ENCODE peak calls at places on chromosomes 3 and 15, in five cellular contexts. One of them, this sample, is unnamed.
A peak's percentile ranks its signal among the peaks of the same experiment; 100 is the strongest.

GRCh38 chr3:39668420-39668819 is 141.0 kb upstream of the MYRIP start:
- DNase-seq in upper lobe of right lung: no peak
- DNase-seq in cardiac muscle cell: peak; percentile 76
- DNase-seq in GM23248: peak; percentile 80
- DNase-seq in tibial nerve: no peak
- DNase-seq in this sample: no peak

GRCh38 chr3:145798691-145799550 is 362.1 kb downstream of the PLOD2 start:
- DNase-seq in upper lobe of right lung: no peak
- DNase-seq in cardiac muscle cell: no peak
- DNase-seq in GM23248: no peak
- DNase-seq in tibial nerve: no peak
- DNase-seq in this sample: no peak

GRCh38 chr15:94168250-94168649 is 63.1 kb upstream of the MCTP2 start:
- DNase-seq in upper lobe of right lung: no peak
- DNase-seq in cardiac muscle cell: no peak
- DNase-seq in GM23248: peak; percentile 10
- DNase-seq in tibial nerve: no peak
- DNase-seq in this sample: no peak

GRCh38 chr15:26640601-26641000 is 132.3 kb downstream of the GABRB3 start:
- DNase-seq in upper lobe of right lung: no peak
- DNase-seq in cardiac muscle cell: no peak
- DNase-seq in GM23248: no peak
- DNase-seq in tibial nerve: no peak
- DNase-seq in this sample: no peak

GRCh38 chr3:127052121-127052561 is 69.2 kb downstream of the PLXNA1 start:
- DNase-seq in upper lobe of right lung: peak; percentile 81
- DNase-seq in cardiac muscle cell: peak; percentile 11
- DNase-seq in GM23248: peak; percentile 30
- DNase-seq in tibial nerve: peak; percentile 62
- DNase-seq in this sample: no peak

GRCh38 chr3:27669505-27670085 is 52.5 kb downstream of the EOMES start:
- DNase-seq in upper lobe of right lung: no peak
- DNase-seq in cardiac muscle cell: no peak
- DNase-seq in GM23248: no peak
- DNase-seq in tibial nerve: no peak
- DNase-seq in this sample: no peak

GRCh38 chr15:38389924-38390542 is 63.9 kb upstream of the FAM98B start:
- DNase-seq in upper lobe of right lung: peak; percentile 63
- DNase-seq in cardiac muscle cell: peak; percentile 70
- DNase-seq in GM23248: peak; percentile 55
- DNase-seq in tibial nerve: peak; percentile 55
- DNase-seq in this sample: peak; percentile 10

GRCh38 chr3:127531821-127532220 is 58.7 kb downstream of the TPRA1 start:
- DNase-seq in upper lobe of right lung: no peak
- DNase-seq in cardiac muscle cell: no peak
- DNase-seq in GM23248: no peak
- DNase-seq in tibial nerve: no peak
- DNase-seq in this sample: no peak

GRCh38 chr15:36330598-36330997 is 248.8 kb upstream of the CDIN1 start:
- DNase-seq in upper lobe of right lung: no peak
- DNase-seq in cardiac muscle cell: no peak
- DNase-seq in GM23248: peak; percentile 23
- DNase-seq in tibial nerve: no peak
- DNase-seq in this sample: no peak

GRCh38 chr15:34679326-34679725 is 75.5 kb downstream of the GJD2 start:
- DNase-seq in upper lobe of right lung: no peak
- DNase-seq in cardiac muscle cell: no peak
- DNase-seq in GM23248: peak; percentile 13
- DNase-seq in tibial nerve: no peak
- DNase-seq in this sample: no peak

GRCh38 chr15:55588070-55588817 is at the start of gene PYGO1:
- DNase-seq in upper lobe of right lung: peak; percentile 86
- DNase-seq in cardiac muscle cell: peak; percentile 79
- DNase-seq in GM23248: peak; percentile 80
- DNase-seq in tibial nerve: peak; percentile 18
- DNase-seq in this sample: no peak
- H3K27ac ChIP-seq in upper lobe of right lung: peak within 1 kb of the TSS; percentile 73
- H3K27ac ChIP-seq in cardiac muscle cell: peak within 1 kb of the TSS; percentile 89
- H3K27ac ChIP-seq in GM23248: peak within 1 kb of the TSS; percentile 59
- H3K27ac ChIP-seq in tibial nerve: peak within 1 kb of the TSS; percentile 91
- H3K27ac ChIP-seq in this sample: no peak within 1 kb of the TSS

DNA sequence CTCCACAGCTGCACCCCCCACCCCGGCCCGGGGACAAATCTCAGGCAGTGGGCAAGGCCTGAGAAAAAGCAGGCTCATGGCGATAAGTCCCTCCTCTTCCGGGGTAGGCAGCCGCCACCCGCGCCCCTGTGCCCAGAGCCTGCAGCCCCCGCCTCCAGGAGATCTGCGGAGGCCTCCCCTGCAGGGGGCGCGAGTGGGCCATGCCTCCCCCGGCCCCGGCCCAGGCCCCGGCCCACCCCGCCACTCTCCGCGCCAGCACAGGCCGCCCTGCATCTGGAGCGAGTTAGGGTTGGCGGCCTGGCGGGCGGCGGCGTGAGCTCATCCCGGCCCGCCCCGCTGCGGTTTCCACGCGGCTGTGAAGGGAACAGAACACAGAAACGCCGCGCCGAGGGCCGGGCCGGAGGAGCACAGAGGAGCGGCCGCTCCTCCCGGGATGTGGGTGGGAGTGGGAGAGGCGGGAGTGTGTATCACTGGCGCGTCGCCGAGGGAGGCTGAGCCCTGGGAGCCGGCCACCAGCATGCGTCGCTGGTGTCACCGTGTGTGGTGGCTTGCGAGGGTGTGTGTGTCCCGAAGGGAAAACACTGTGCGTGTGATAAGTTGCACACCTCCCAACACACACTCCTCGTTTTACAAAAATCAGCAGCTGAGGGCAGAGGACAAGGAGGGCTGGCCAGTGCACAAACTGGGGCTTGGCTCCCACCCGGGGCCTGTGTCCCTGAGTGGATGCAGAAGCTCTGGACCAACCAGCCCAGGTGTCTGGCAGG is 17.2 kb downstream of the MYL3 start:
- DNase-seq in upper lobe of right lung: peak; percentile 92
- DNase-seq in cardiac muscle cell: peak; percentile 83
- DNase-seq in GM23248: peak; percentile 95
- DNase-seq in tibial nerve: peak; percentile 72
- DNase-seq in this sample: peak; percentile 63
- H3K4me3 ChIP-seq in upper lobe of right lung: peak overlapping the region; percentile 51
- H3K4me3 ChIP-seq in cardiac muscle cell: no peak overlapping the region
- H3K4me3 ChIP-seq in GM23248: peak overlapping the region; percentile 67
- H3K4me3 ChIP-seq in tibial nerve: peak overlapping the region; percentile 69
- H3K4me3 ChIP-seq in this sample: peak overlapping the region; percentile 54

GRCh38 chr3:16383864-16384263 is 118.9 kb downstream of the OXNAD1 start:
- DNase-seq in upper lobe of right lung: no peak
- DNase-seq in cardiac muscle cell: no peak
- DNase-seq in GM23248: no peak
- DNase-seq in tibial nerve: no peak
- DNase-seq in this sample: no peak

GRCh38 chr3:16385151-16385550 is 120.1 kb downstream of the OXNAD1 start:
- DNase-seq in upper lobe of right lung: no peak
- DNase-seq in cardiac muscle cell: no peak
- DNase-seq in GM23248: no peak
- DNase-seq in tibial nerve: no peak
- DNase-seq in this sample: no peak

GRCh38 chr3:16388850-16389411 is 123.9 kb downstream of the OXNAD1 start:
- DNase-seq in upper lobe of right lung: no peak
- DNase-seq in cardiac muscle cell: peak; percentile 60
- DNase-seq in GM23248: peak; percentile 60
- DNase-seq in tibial nerve: no peak
- DNase-seq in this sample: no peak

GRCh38 chr3:16382852-16383251 is 117.8 kb downstream of the OXNAD1 start:
- DNase-seq in upper lobe of right lung: no peak
- DNase-seq in cardiac muscle cell: no peak
- DNase-seq in GM23248: no peak
- DNase-seq in tibial nerve: no peak
- DNase-seq in this sample: no peak

GRCh38 chr3:16386536-16386935 is 121.5 kb downstream of the OXNAD1 start:
- DNase-seq in upper lobe of right lung: no peak
- DNase-seq in cardiac muscle cell: no peak
- DNase-seq in GM23248: no peak
- DNase-seq in tibial nerve: no peak
- DNase-seq in this sample: no peak
- H3K4me1 ChIP-seq in upper lobe of right lung: no peaks in the 10 kb centered on the region
- H3K4me1 ChIP-seq in cardiac muscle cell: peaks cover 8% of the 10 kb centered on the region
- H3K4me1 ChIP-seq in GM23248: peaks cover 13% of the 10 kb centered on the region
- H3K4me1 ChIP-seq in tibial nerve: no peaks in the 10 kb centered on the region
- H3K4me1 ChIP-seq in this sample: no peaks in the 10 kb centered on the region

GRCh38 chr3:141366285-141367037 is 1.8 kb upstream of the ZBTB38 start:
- DNase-seq in upper lobe of right lung: peak; percentile 70
- DNase-seq in cardiac muscle cell: peak; percentile 95
- DNase-seq in GM23248: peak; percentile 83
- DNase-seq in tibial nerve: peak; percentile 30
- DNase-seq in this sample: no peak

GRCh38 chr3:141365206-141365605 is 3.1 kb upstream of the ZBTB38 start:
- DNase-seq in upper lobe of right lung: no peak
- DNase-seq in cardiac muscle cell: no peak
- DNase-seq in GM23248: no peak
- DNase-seq in tibial nerve: no peak
- DNase-seq in this sample: no peak

GRCh38 chr3:141368062-141368924 is at the start of gene ZBTB38:
- DNase-seq in upper lobe of right lung: peak; percentile 95
- DNase-seq in cardiac muscle cell: peak; percentile 98
- DNase-seq in GM23248: peak; percentile 93
- DNase-seq in tibial nerve: peak; percentile 85
- DNase-seq in this sample: no peak

GRCh38 chr3:141368925-141369794 is 856 bp downstream of the ZBTB38 start:
- DNase-seq in upper lobe of right lung: no peak
- DNase-seq in cardiac muscle cell: peak; percentile 92
- DNase-seq in GM23248: peak; percentile 54
- DNase-seq in tibial nerve: no peak
- DNase-seq in this sample: no peak

GRCh38 chr3:141367038-141367730 is 1.1 kb upstream of the ZBTB38 start:
- DNase-seq in upper lobe of right lung: no peak
- DNase-seq in cardiac muscle cell: peak; percentile 100
- DNase-seq in GM23248: peak; percentile 99
- DNase-seq in tibial nerve: no peak
- DNase-seq in this sample: no peak
- H3K27ac ChIP-seq in upper lobe of right lung: peak overlapping the region; percentile 90
- H3K27ac ChIP-seq in cardiac muscle cell: peak overlapping the region; percentile 35
- H3K27ac ChIP-seq in GM23248: peak overlapping the region; percentile 100
- H3K27ac ChIP-seq in tibial nerve: peak overlapping the region; percentile 98
- H3K27ac ChIP-seq in this sample: no peak overlapping the region

GRCh38 chr3:30440147-30440604 is 166.2 kb upstream of the TGFBR2 start:
- DNase-seq in upper lobe of right lung: no peak
- DNase-seq in cardiac muscle cell: peak; percentile 37
- DNase-seq in GM23248: peak; percentile 24
- DNase-seq in tibial nerve: no peak
- DNase-seq in this sample: no peak

GRCh38 chr3:30437172-30437571 is 169.2 kb upstream of the TGFBR2 start:
- DNase-seq in upper lobe of right lung: peak; percentile 43
- DNase-seq in cardiac muscle cell: peak; percentile 91
- DNase-seq in GM23248: peak; percentile 78
- DNase-seq in tibial nerve: peak; percentile 32
- DNase-seq in this sample: no peak

GRCh38 chr3:30438121-30438520 is 168.3 kb upstream of the TGFBR2 start:
- DNase-seq in upper lobe of right lung: no peak
- DNase-seq in cardiac muscle cell: no peak
- DNase-seq in GM23248: no peak
- DNase-seq in tibial nerve: no peak
- DNase-seq in this sample: no peak

GRCh38 chr3:30439451-30440053 is 166.8 kb upstream of the TGFBR2 start:
- DNase-seq in upper lobe of right lung: no peak
- DNase-seq in cardiac muscle cell: no peak
- DNase-seq in GM23248: no peak
- DNase-seq in tibial nerve: no peak
- DNase-seq in this sample: no peak

GRCh38 chr3:30435950-30436349 is 170.5 kb upstream of the TGFBR2 start:
- DNase-seq in upper lobe of right lung: no peak
- DNase-seq in cardiac muscle cell: no peak
- DNase-seq in GM23248: peak; percentile 53
- DNase-seq in tibial nerve: no peak
- DNase-seq in this sample: no peak
- H3K4me3 ChIP-seq in upper lobe of right lung: no peak overlapping the region
- H3K4me3 ChIP-seq in cardiac muscle cell: no peak overlapping the region
- H3K4me3 ChIP-seq in GM23248: peak overlapping the region; percentile 63
- H3K4me3 ChIP-seq in tibial nerve: peak overlapping the region; percentile 10
- H3K4me3 ChIP-seq in this sample: peak overlapping the region; percentile 35

GRCh38 chr3:44992555-44993470 is 16.8 kb downstream of the EXOSC7 start:
- DNase-seq in upper lobe of right lung: no peak
- DNase-seq in cardiac muscle cell: peak; percentile 38
- DNase-seq in GM23248: peak; percentile 66
- DNase-seq in tibial nerve: no peak
- DNase-seq in this sample: no peak
- H3K4me1 ChIP-seq in upper lobe of right lung: peaks cover 35% of the 10 kb centered on the region
- H3K4me1 ChIP-seq in cardiac muscle cell: no peaks in the 10 kb centered on the region
- H3K4me1 ChIP-seq in GM23248: peaks cover 37% of the 10 kb centered on the region
- H3K4me1 ChIP-seq in tibial nerve: no peaks in the 10 kb centered on the region
- H3K4me1 ChIP-seq in this sample: no peaks in the 10 kb centered on the region

DNA sequence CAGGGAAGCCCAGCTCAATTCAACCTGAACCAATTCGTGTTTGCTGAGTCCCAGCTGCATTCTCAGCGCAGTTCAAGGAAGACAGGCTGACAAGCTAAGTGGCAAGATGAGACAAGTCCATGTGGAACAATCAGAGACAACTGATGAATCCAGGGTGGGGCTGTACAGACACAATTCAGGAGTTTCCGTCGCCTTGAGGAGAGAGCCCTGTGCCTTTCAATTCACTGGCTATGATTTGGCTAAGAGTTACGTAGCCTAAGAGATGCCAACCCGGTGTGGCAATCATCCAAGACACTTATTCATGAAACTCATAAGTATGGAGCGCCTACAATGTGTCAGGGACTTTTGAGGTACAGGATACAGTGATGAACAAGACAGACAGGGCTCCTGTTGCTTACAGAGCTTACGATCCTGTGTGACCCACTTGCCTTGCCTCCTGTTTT is 15.5 kb upstream of the ZBED2 start:
- DNase-seq in upper lobe of right lung: no peak
- DNase-seq in cardiac muscle cell: no peak
- DNase-seq in GM23248: no peak
- DNase-seq in tibial nerve: no peak
- DNase-seq in this sample: no peak
- H3K27ac ChIP-seq in upper lobe of right lung: no peak overlapping the region
- H3K27ac ChIP-seq in cardiac muscle cell: no peak overlapping the region
- H3K27ac ChIP-seq in GM23248: no peak overlapping the region
- H3K27ac ChIP-seq in tibial nerve: no peak overlapping the region
- H3K27ac ChIP-seq in this sample: peak overlapping the region; percentile 70

This sample was measured in effector memory CD4-positive, alpha-beta T cell.